ENCODE peak calls at places on chromosomes 7 and 10, in five cellular contexts. N is stimulated activated CD8-positive, alpha-beta memory T cell treated with anti-CD3 and anti-CD28 coated beads, Interleukin-4, amount 100 ng/mL, for 24 hours; M is MM.1S; A is choroid plexus epithelial cell; I is right cardiac atrium. L is an unnamed sample.

GRCh38 chr7:27064681-27065080 is 31.1 kb downstream of the HOXA1 start:
- DNase-seq in N (no peak), M (no peak), A (no peak), I (no peak), L (no peak)

GRCh38 chr10:20839910-20840309 is 57.2 kb downstream of the NEBL start:
- DNase-seq in N (no peak), M (no peak), A (no peak), I (no peak), L (no peak)

GRCh38 chr7:111173990-111174389 is 83.1 kb downstream of the LRRN3 start:
- DNase-seq in N (no peak), M (no peak), A (no peak), I (no peak), L (no peak)

GRCh38 chr10:49426490-49427360 is 30.8 kb upstream of the DRGX start:
- DNase-seq in N (no peak), M (no peak), A (peak; percentile 38), I (no peak), L (no peak)

GRCh38 chr10:52696232-52696631 is 76.4 kb downstream of the MBL2 start:
- DNase-seq in N (no peak), M (no peak), A (no peak), I (no peak), L (no peak)

GRCh38 chr10:43209651-43210141 is 57.2 kb downstream of the RASGEF1A start:
- DNase-seq in N (no peak), M (no peak), A (no peak), I (peak; percentile 12), L (no peak)

GRCh38 chr7:85074992-85075391 is 111.9 kb downstream of the SEMA3D start:
- DNase-seq in N (no peak), M (no peak), A (no peak), I (no peak), L (no peak)

GRCh38 chr10:34249634-34250033 is 565.5 kb downstream of the PARD3 start:
- DNase-seq in N (no peak), M (no peak), A (peak; percentile 11), I (peak; percentile 6), L (no peak)

GRCh38 chr7:122143376-122143750 is 686 bp downstream of the AASS start:
- DNase-seq in N (no peak), M (peak; percentile 29), A (peak; percentile 23), I (peak; percentile 51), L (no peak)

GRCh38 chr7:27169658-27170493 is 4.2 kb downstream of the HOXA10 start:
- DNase-seq in N (no peak), M (no peak), A (no peak), I (peak; percentile 14), L (no peak)

GRCh38 chr10:71708301-71708703 is 11.3 kb downstream of the C10orf105 start:
- DNase-seq in N (peak; percentile 55), M (peak; percentile 24), A (peak; percentile 49), I (peak; percentile 88), L (peak; percentile 79)

GRCh38 chr10:29623797-29624196 is 11.0 kb downstream of the SVIL start:
- DNase-seq in N (no peak), M (no peak), A (peak; percentile 76), I (no peak), L (no peak)

GRCh38 chr7:26293569-26294308 is 2.1 kb downstream of the SNX10 start:
- DNase-seq in N (peak; percentile 45), M (peak; percentile 45), A (no peak), I (no peak), L (peak; percentile 74)

GRCh38 chr7:30148426-30148825 is 13.6 kb downstream of the MTURN start:
- DNase-seq in N (no peak), M (no peak), A (no peak), I (no peak), L (no peak)

GRCh38 chr10:86900955-86901354 is 56.5 kb downstream of the MMRN2 start:
- DNase-seq in N (no peak), M (no peak), A (peak; percentile 82), I (peak; percentile 91), L (no peak)

GRCh38 chr10:43874984-43875383 is 226.3 kb upstream of the ZNF32 start:
- DNase-seq in N (no peak), M (no peak), A (no peak), I (no peak), L (no peak)

GRCh38 chr7:158707610-158708009 is 3.0 kb upstream of the NCAPG2 start:
- DNase-seq in N (no peak), M (no peak), A (peak; percentile 34), I (no peak), L (no peak)

GRCh38 chr7:70788276-70788675 is 343.7 kb upstream of the GALNT17 start:
- DNase-seq in N (no peak), M (no peak), A (no peak), I (no peak), L (no peak)

GRCh38 chr10:79176949-79177602 is 108.3 kb downstream of the ZMIZ1 start:
- DNase-seq in N (no peak), M (no peak), A (peak; percentile 53), I (peak; percentile 85), L (no peak)

GRCh38 chr10:130835068-130835467 is 476.5 kb downstream of the TCERG1L start:
- DNase-seq in N (no peak), M (no peak), A (no peak), I (no peak), L (no peak)